ENCODE peak calls at places on chromosomes 4 and X, in five cellular contexts. G is PC-9, V is mammary epithelial cell, M is astrocyte, A is stomach. L is an unnamed sample.

GRCh38 chrX:39356119-39356807 is 555.0 kb downstream of the MID1IP1 start:
- DNase-seq in A (no peak), V (no peak), G (no peak), M (no peak), L (no peak)

GRCh38 chr4:184769285-184769825 is 35.5 kb upstream of the CENPU start:
- DNase-seq in M (no peak), V (no peak), A (no peak), G (no peak), L (no peak)

GRCh38 chrX:109733658-109734022 is 583 bp upstream of the ACSL4 start:
- DNase-seq in M (no peak), A (no peak), G (no peak), V (no peak), L (no peak)

GRCh38 chrX:70026851-70027200 is 22.9 kb downstream of the AWAT2 start:
- DNase-seq in M (no peak), G (no peak), A (no peak), V (no peak), L (no peak)

GRCh38 chr4:24471623-24472510 is 112.5 kb downstream of the DHX15 start:
- DNase-seq in V (no peak), G (no peak), M (peak), A (no peak), L (peak)

GRCh38 chr4:88672987-88673386 is 24.6 kb downstream of the NAP1L5 start:
- DNase-seq in V (peak), G (no peak), A (peak), M (no peak), L (peak)

GRCh38 chrX:21870494-21870893 is 14.7 kb downstream of the YY2 start:
- DNase-seq in V (no peak), G (no peak), A (no peak), M (no peak), L (no peak)

GRCh38 chr4:7581477-7581876 is 146.7 kb upstream of the PSAPL1 start:
- DNase-seq in A (no peak), M (no peak), V (no peak), G (peak), L (no peak)

GRCh38 chr4:170259631-170260153 is 169.9 kb upstream of the AADAT start:
- DNase-seq in G (peak), A (peak), M (peak), V (peak), L (peak)

GRCh38 chr4:16225139-16225538 is 1.1 kb downstream of the TAPT1 start:
- DNase-seq in G (no peak), V (no peak), A (no peak), M (peak), L (no peak)

GRCh38 chr4:155578219-155578618 is 88.4 kb upstream of the GUCY1A1 start:
- DNase-seq in V (no peak), M (peak), A (no peak), G (no peak), L (no peak)

GRCh38 chrX:1598021-1598875 is 6.8 kb downstream of the AKAP17A start:
- DNase-seq in G (no peak), V (no peak), M (no peak), A (peak), L (no peak)

GRCh38 chr4:95290702-95291101 is 258.1 kb downstream of the UNC5C start:
- DNase-seq in G (no peak), A (no peak), V (peak), M (no peak), L (peak)

GRCh38 chr4:77734928-77735327 is 84.2 kb downstream of the CNOT6L start:
- DNase-seq in M (peak), A (no peak), G (peak), V (peak), L (peak)

GRCh38 chr4:73600917-73601316 is 19.3 kb downstream of the RASSF6 start:
- DNase-seq in G (no peak), A (no peak), M (no peak), V (no peak), L (no peak)

GRCh38 chrX:154648931-154649863 is 4.2 kb downstream of the CTAG2 start:
- DNase-seq in V (no peak), G (no peak), M (no peak), A (no peak), L (no peak)

GRCh38 chr4:100983426-100983825 is 363.9 kb downstream of the PPP3CA start:
- DNase-seq in A (no peak), G (no peak), V (no peak), M (no peak), L (no peak)

GRCh38 chr4:8419222-8420041 is 21.1 kb downstream of the ACOX3 start:
- DNase-seq in G (no peak), A (no peak), V (no peak), M (peak), L (no peak)

GRCh38 chr4:27407616-27408015 is 547.0 kb downstream of the STIM2 start:
- DNase-seq in A (no peak), V (no peak), G (no peak), M (peak), L (no peak)

GRCh38 chr4:62709618-62710252 is 1509.6 kb downstream of the ADGRL3 start:
- DNase-seq in V (peak), M (peak), A (no peak), G (no peak), L (peak)

GRCh38 chr4:39976945-39977488 is 694 bp downstream of the PDS5A start:
- DNase-seq in V (peak), A (peak), M (no peak), G (no peak), L (peak)

GRCh38 chr4:85520765-85521749 is 46.1 kb downstream of the ARHGAP24 start:
- DNase-seq in A (no peak), M (no peak), G (no peak), V (no peak), L (no peak)

GRCh38 chr4:102299708-102300107 is 45.6 kb downstream of the SLC39A8 start:
- DNase-seq in V (peak), G (peak), M (peak), A (peak), L (peak)

GRCh38 chr4:113433116-113433515 is 328.4 kb downstream of the CAMK2D start:
- DNase-seq in M (no peak), G (no peak), V (no peak), A (no peak), L (no peak)

GRCh38 chr4:75895744-75896314 is 6.4 kb downstream of the PPEF2 start:
- DNase-seq in V (peak), M (no peak), G (no peak), A (no peak), L (peak)

GRCh38 chr4:56253631-56254241 is 133.6 kb downstream of the AASDH start:
- DNase-seq in M (no peak), A (no peak), V (no peak), G (no peak), L (no peak)
- TF ChIP-seq CTCF in M (no peak), A (no peak), V (no peak), G (no peak), L (no peak)

GRCh38 chr4:150818661-150819060 is 196.4 kb downstream of the LRBA start:
- DNase-seq in M (peak), A (no peak), G (no peak), V (peak), L (no peak)

GRCh38 chr4:150817017-150817416 is 198.1 kb downstream of the LRBA start:
- DNase-seq in V (no peak), A (no peak), M (peak), G (no peak), L (no peak)

GRCh38 chr4:150818129-150818528 is 197.0 kb downstream of the LRBA start:
- DNase-seq in G (no peak), V (no peak), M (no peak), A (no peak), L (no peak)

GRCh38 chr4:150816491-150816890 is 198.6 kb downstream of the LRBA start:
- DNase-seq in G (no peak), M (peak), A (no peak), V (no peak), L (no peak)

DNA sequence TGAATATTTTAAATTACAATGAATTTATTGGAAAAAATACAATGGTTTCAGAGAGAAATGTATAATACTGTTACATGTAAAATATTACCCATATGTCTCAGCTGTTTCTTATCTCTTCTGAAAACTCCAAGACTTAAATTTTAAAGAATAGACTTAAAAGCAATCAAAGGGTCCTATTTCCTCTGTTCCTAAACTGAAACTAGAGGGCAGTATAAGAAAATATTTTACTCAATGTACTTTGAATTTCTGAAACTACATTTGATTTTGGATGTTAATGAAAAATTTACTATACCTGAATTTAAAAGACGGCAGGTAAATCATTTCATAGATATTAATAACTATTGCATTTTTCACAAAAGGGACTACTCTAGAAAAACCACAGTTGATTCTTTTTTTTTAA is 200.2 kb downstream of the LRBA start:
- DNase-seq in V (no peak), M (no peak), A (no peak), G (no peak), L (no peak)
- TF ChIP-seq CTCF in V (no peak), M (no peak), A (no peak), G (no peak), L (no peak)

GRCh38 chr4:83326546-83326945 is 8.1 kb downstream of the HPSE start:
- DNase-seq in V (no peak), A (peak), M (no peak), G (no peak), L (no peak)

GRCh38 chr4:83331959-83332358 is 2.7 kb downstream of the HPSE start:
- DNase-seq in V (no peak), M (no peak), A (no peak), G (no peak), L (no peak)

GRCh38 chr4:83323136-83323535 is 11.5 kb downstream of the HPSE start:
- DNase-seq in G (no peak), M (no peak), A (no peak), V (no peak), L (no peak)

GRCh38 chr4:83329521-83330105 is 5.0 kb downstream of the HPSE start:
- DNase-seq in A (no peak), G (no peak), V (no peak), M (no peak), L (no peak)

DNA sequence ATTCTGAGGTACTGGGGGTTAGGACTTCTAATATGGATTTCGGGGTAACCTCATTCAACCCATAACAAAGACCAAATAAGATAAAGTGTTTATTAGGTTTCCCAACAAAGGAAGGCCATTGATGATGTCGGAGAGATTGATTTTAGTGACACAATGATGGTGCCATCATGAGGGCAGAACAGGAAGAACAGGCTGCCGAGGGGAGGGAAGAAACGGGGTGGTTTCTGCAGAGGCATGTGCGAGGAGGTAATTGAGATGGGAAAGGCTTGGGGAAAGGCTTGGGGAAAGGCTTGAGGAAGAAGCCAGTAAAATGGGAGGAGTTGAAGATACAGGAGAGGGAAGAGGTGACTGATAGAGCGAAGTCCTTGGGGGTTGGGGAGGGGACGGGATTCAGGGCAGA is 6.2 kb downstream of the HPSE start:
- DNase-seq in V (no peak), G (no peak), A (no peak), M (no peak), L (no peak)
- TF ChIP-seq CTCF in V (no peak), G (no peak), A (no peak), M (no peak), L (no peak)

GRCh38 chr4:35151816-35152572 is 1092.3 kb downstream of the ARAP2 start:
- DNase-seq in A (no peak), V (no peak), M (no peak), G (peak), L (no peak)
- TF ChIP-seq CTCF in A (no peak), V (no peak), M (no peak), G (peak), L (no peak)

DNA sequence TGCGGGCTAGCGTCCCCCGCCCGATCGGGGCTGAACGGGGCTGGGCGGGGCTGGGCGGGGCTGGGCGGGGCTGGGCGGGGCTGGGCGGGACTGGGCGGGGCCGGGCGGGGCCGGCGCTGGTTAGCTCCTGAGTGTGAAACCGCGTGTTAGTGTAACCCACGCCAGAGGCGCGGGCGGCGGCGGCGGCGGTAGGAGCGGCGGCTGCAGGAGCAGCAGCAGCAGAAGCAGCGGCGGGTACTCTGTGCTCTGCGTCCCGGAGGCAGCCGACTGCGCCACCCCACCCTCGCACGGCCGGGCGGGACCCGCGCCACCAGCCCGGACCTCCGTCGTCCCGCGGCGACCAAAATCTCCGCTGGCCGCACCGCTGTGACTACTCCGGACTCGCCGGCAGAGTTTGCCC is 128.1 kb downstream of the LAS1L start:
- DNase-seq in A (no peak), G (no peak), V (no peak), M (no peak), L (no peak)
- TF ChIP-seq CTCF in A (no peak), G (no peak), V (no peak), M (no peak), L (no peak)

GRCh38 chr4:71495454-71495853 is 156.6 kb downstream of the SLC4A4 start:
- DNase-seq in A (no peak), M (no peak), V (no peak), G (no peak), L (no peak)

GRCh38 chr4:71498624-71499023 is 159.8 kb downstream of the SLC4A4 start:
- DNase-seq in G (no peak), A (no peak), M (no peak), V (no peak), L (no peak)

GRCh38 chr4:71497078-71497477 is 158.3 kb downstream of the SLC4A4 start:
- DNase-seq in M (no peak), V (no peak), A (no peak), G (no peak), L (no peak)

GRCh38 chr4:71498002-71498401 is 159.2 kb downstream of the SLC4A4 start:
- DNase-seq in A (no peak), G (no peak), M (peak), V (no peak), L (no peak)

DNA sequence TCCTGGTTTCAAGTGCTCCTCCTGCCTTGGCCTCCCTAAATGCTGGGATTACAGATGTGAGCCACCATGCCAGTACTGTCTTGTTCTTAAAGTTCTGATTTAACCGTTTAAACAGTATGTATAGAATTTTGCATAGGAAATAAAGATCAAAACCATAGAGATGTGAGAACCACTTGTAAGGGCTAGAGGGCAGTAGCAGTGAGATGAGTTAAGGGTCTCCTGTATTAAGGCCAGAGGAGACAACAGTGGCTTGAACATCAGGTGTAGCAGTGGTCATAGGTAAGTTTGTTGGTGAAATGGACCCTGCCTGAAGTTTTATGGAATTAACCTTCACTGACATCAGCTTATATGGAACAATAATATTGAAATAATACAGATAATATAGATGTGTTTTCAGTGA is 155.7 kb downstream of the SLC4A4 start:
- DNase-seq in V (no peak), M (no peak), G (no peak), A (no peak), L (no peak)
- TF ChIP-seq CTCF in V (no peak), M (no peak), G (no peak), A (no peak), L (no peak)

GRCh38 chr4:156971623-156972369 is at the start of gene PDGFC:
- DNase-seq in M (peak), A (peak), V (peak), G (peak), L (peak)
- TF ChIP-seq CTCF in M (no peak), A (peak), V (no peak), G (peak), L (peak)

GRCh38 chrX:65196758-65197371 is 220.6 kb upstream of the ZC4H2 start:
- DNase-seq in M (no peak), V (no peak), G (no peak), A (peak), L (peak)
- TF ChIP-seq CTCF in M (no peak), V (no peak), G (no peak), A (peak), L (no peak)

DNA sequence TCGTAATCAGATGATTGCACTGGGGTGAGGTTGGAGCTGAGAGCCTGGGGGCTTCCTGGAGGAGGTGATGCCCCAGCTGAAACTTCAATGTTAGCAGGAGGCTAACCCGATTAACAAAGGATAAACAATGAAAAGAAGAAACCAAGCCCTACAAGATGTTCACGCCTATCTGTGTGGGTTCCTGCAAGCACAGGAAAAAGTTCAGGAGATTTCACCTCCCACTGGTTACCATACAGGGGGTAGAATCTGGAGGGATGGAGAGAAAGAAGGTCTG is 27.5 kb downstream of the JAKMIP1 start:
- DNase-seq in G (no peak), V (no peak), M (no peak), A (no peak), L (no peak)
- TF ChIP-seq CTCF in G (no peak), V (no peak), M (no peak), A (no peak), L (no peak)

DNA sequence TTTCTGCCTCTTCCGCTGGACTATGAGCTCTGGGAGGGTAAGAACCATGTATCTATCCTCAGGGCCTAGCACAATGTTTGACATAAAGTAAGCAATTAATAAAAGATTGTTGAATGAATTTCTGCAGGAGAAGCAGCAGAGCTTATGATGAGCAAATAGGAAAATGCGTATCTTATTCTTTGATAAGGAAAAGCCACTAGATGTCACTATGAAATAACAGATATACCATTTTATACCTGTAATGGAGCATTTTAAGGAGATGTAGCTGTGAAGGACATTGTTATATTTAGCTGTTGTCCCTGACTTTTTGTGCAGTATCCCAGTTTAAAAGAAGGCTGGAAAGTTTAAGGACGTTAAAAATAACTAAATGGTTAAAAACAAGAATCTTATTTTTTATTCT is 147.2 kb upstream of the MBNL3 start:
- DNase-seq in G (no peak), V (no peak), A (no peak), M (no peak), L (no peak)
- TF ChIP-seq CTCF in G (peak), V (peak), A (no peak), M (no peak), L (no peak)

L was measured in Calu3.